ENCODE peak calls at places on chromosomes 12 and 14, in five cellular contexts. T, G, H, M and O are unnamed samples.

GRCh38 chr12:70891059-70891632 is 29.4 kb downstream of the PTPRR start:
- DNase-seq in G (no peak), T (no peak), M (no peak), H (no peak), O (no peak)

GRCh38 chr12:92927055-92927435 is 2.0 kb downstream of the EEA1 start:
- DNase-seq in M (no peak), T (no peak), H (no peak), G (no peak), O (peak; percentile 61)

GRCh38 chr14:95033851-95034622 is 123.3 kb downstream of the DICER1 start:
- DNase-seq in T (no peak), G (no peak), M (no peak), H (no peak), O (no peak)

GRCh38 chr12:67690656-67691055 is 42.1 kb downstream of the DYRK2 start:
- DNase-seq in G (no peak), T (no peak), H (no peak), M (no peak), O (no peak)

GRCh38 chr12:81683881-81684280 is 75.3 kb downstream of the PPFIA2 start:
- DNase-seq in T (no peak), G (no peak), M (no peak), H (no peak), O (peak; percentile 35)

GRCh38 chr12:91482231-91482630 is 299.6 kb upstream of the DCN start:
- DNase-seq in G (no peak), T (no peak), M (no peak), H (no peak), O (no peak)

GRCh38 chr12:65891987-65892481 is 67.8 kb downstream of the HMGA2 start:
- DNase-seq in H (peak; percentile 90), M (peak; percentile 76), G (peak; percentile 95), T (peak; percentile 64), O (peak; percentile 56)

GRCh38 chr12:52477651-52478050 is 4.0 kb upstream of the KRT6C start:
- DNase-seq in G (no peak), M (no peak), H (no peak), T (no peak), O (no peak)

GRCh38 chr14:94173885-94174621 is at the start of gene PPP4R4:
- DNase-seq in M (peak; percentile 86), H (peak; percentile 88), T (peak; percentile 40), G (peak; percentile 92), O (peak; percentile 99)

GRCh38 chr14:66485029-66485428 is 1.1 kb upstream of the CCDC196 start:
- DNase-seq in M (no peak), G (no peak), T (no peak), H (no peak), O (no peak)

GRCh38 chr12:112125250-112125999 is at the start of gene TRAFD1:
- DNase-seq in G (peak; percentile 98), M (peak; percentile 99), T (peak; percentile 96), H (peak; percentile 99), O (peak; percentile 100)

GRCh38 chr12:124075836-124076235 is 102.8 kb downstream of the ZNF664 start:
- DNase-seq in T (no peak), H (no peak), M (no peak), G (no peak), O (no peak)

GRCh38 chr12:50398931-50399330 is 1.8 kb upstream of the LARP4 start:
- DNase-seq in G (peak; percentile 47), T (no peak), H (no peak), M (no peak), O (peak; percentile 60)

GRCh38 chr14:69660344-69661193 is 49.2 kb downstream of the SUSD6 start:
- DNase-seq in M (no peak), T (no peak), G (no peak), H (no peak), O (no peak)

GRCh38 chr12:74963867-74964331 is 245.7 kb downstream of the KCNC2 start:
- DNase-seq in T (no peak), M (no peak), G (no peak), H (no peak), O (no peak)

GRCh38 chr14:93269341-93270068 is 62.4 kb downstream of the UBR7 start:
- DNase-seq in G (no peak), H (no peak), T (no peak), M (no peak), O (no peak)

GRCh38 chr12:112342587-112342986 is 39.6 kb downstream of the HECTD4 start:
- DNase-seq in H (no peak), M (no peak), G (no peak), T (no peak), O (no peak)

GRCh38 chr14:67575684-67576083 is 24.4 kb downstream of the PIGH start:
- DNase-seq in H (no peak), T (no peak), M (no peak), G (no peak), O (no peak)

GRCh38 chr12:17763365-17763764 is 326.6 kb downstream of the RERGL start:
- DNase-seq in T (no peak), H (no peak), G (no peak), M (no peak), O (no peak)

GRCh38 chr12:9651265-9651729 is 18.2 kb upstream of the CLEC2D start:
- DNase-seq in G (no peak), H (peak; percentile 26), M (no peak), T (no peak), O (no peak)

GRCh38 chr12:3680919-3681594 is 71.9 kb downstream of the CRACR2A start:
- DNase-seq in G (no peak), M (peak; percentile 40), T (no peak), H (peak; percentile 68), O (no peak)

GRCh38 chr12:32501835-32502333 is 102.5 kb downstream of the FGD4 start:
- DNase-seq in T (peak; percentile 67), G (no peak), H (no peak), M (peak; percentile 22), O (peak; percentile 95)

GRCh38 chr14:71698698-71699097 is 233.5 kb upstream of the RGS6 start:
- DNase-seq in G (no peak), H (no peak), T (no peak), M (no peak), O (no peak)

GRCh38 chr12:15152864-15153263 is 68.4 kb downstream of the RERG start:
- DNase-seq in T (no peak), H (no peak), G (no peak), M (no peak), O (no peak)

GRCh38 chr14:68510201-68510600 is 282.7 kb downstream of the ZFP36L1 start:
- DNase-seq in H (peak; percentile 72), G (peak; percentile 86), M (peak; percentile 88), T (peak; percentile 24), O (no peak)

GRCh38 chr14:100540926-100541620 is 46.1 kb downstream of the BEGAIN start:
- DNase-seq in M (no peak), G (no peak), H (peak; percentile 17), T (no peak), O (no peak)

GRCh38 chr12:118591-118990 is 52.0 kb downstream of the IQSEC3 start:
- DNase-seq in G (no peak), M (no peak), T (no peak), H (peak; percentile 6), O (no peak)

GRCh38 chr14:71247106-71247505 is 339.8 kb downstream of the PCNX1 start:
- DNase-seq in G (no peak), H (no peak), T (no peak), M (no peak), O (no peak)

GRCh38 chr14:61476737-61477410 is 155.5 kb downstream of the PRKCH start:
- DNase-seq in T (peak; percentile 25), M (peak; percentile 37), G (peak; percentile 91), H (no peak), O (no peak)

GRCh38 chr12:57893460-57894353 is 47.2 kb upstream of the CTDSP2 start:
- DNase-seq in M (peak; percentile 98), T (peak; percentile 75), G (peak; percentile 96), H (peak; percentile 94), O (peak; percentile 85)

GRCh38 chr14:92553456-92553855 is 39.9 kb downstream of the RIN3 start:
- DNase-seq in H (no peak), M (peak; percentile 36), G (peak; percentile 81), T (no peak), O (peak; percentile 63)

GRCh38 chr14:100096656-100097055 is 31.4 kb downstream of the EVL start:
- DNase-seq in T (no peak), H (no peak), M (no peak), G (no peak), O (no peak)

GRCh38 chr12:113271466-113271852 is 50.2 kb downstream of the TPCN1 start:
- DNase-seq in H (no peak), G (no peak), T (no peak), M (no peak), O (no peak)

GRCh38 chr14:92945959-92946846 is 23.3 kb downstream of the CHGA start:
- DNase-seq in T (no peak), G (no peak), H (peak; percentile 71), M (no peak), O (no peak)

GRCh38 chr12:53044052-53044581 is 5.7 kb upstream of the TNS2 start:
- DNase-seq in G (no peak), T (no peak), H (no peak), M (peak; percentile 31), O (peak; percentile 77)

GRCh38 chr14:64410084-64410774 is 22.1 kb downstream of the MTHFD1 start:
- DNase-seq in T (no peak), H (no peak), M (no peak), G (no peak), O (peak; percentile 80)

GRCh38 chr14:65229431-65230286 is 127.3 kb upstream of the MAX start:
- DNase-seq in T (no peak), M (peak; percentile 29), G (no peak), H (peak; percentile 37), O (peak; percentile 81)

GRCh38 chr12:49201595-49202295 is 12.9 kb upstream of the TUBA1A start:
- DNase-seq in H (no peak), G (peak; percentile 55), M (peak; percentile 37), T (no peak), O (peak; percentile 60)

GRCh38 chr14:22567437-22567836 is 21.6 kb downstream of the DAD1 start:
- DNase-seq in G (no peak), T (no peak), H (no peak), M (no peak), O (no peak)

GRCh38 chr12:118741196-118741595 is 240.1 kb upstream of the SRRM4 start:
- DNase-seq in M (no peak), T (no peak), G (no peak), H (no peak), O (no peak)
- H3K27ac ChIP-seq in M (no peak overlapping the region), T (no peak overlapping the region), G (no peak overlapping the region), H (no peak overlapping the region), O (peak overlapping the region; percentile 82)

DNA sequence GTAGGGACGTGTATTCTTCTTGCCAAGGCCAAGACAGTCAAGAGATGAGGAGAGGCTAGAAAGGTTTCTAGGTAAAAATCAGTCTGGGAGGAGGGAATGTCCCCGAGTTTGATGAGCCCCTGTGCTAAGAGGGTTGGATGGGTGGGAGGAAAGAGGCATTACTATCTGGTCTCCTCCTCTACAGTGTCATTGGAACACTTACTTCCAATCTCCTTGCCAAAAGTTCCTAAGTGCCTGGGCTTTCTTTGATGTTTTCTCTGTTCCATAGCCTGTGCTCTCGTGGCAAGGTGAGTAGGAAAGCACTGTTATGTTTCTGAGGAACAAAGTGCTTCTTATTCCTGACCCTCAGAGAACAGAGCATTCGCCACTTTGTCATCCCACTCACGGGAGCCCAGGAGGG is at the start of gene RNASE13:
- DNase-seq in T (no peak), H (no peak), G (no peak), M (no peak), O (no peak)
- TF ChIP-seq CTCF in T (no peak), H (no peak), G (no peak), M (no peak), O (no peak)

GRCh38 chr14:104770851-104771272 is 17.9 kb downstream of the SIVA1 start:
- DNase-seq in G (no peak), T (no peak), M (no peak), H (peak; percentile 31), O (peak; percentile 72)
- H3K36me3 ChIP-seq in G (peaks cover 49% of the 10 kb centered on the region), T (no peaks in the 10 kb centered on the region), M (no peaks in the 10 kb centered on the region), H (peaks cover 2% of the 10 kb centered on the region), O (peaks cover 45% of the 10 kb centered on the region)

GRCh38 chr12:88406905-88407304 is 173.4 kb downstream of the KITLG start:
- DNase-seq in G (no peak), T (no peak), H (no peak), M (no peak), O (no peak)
- H3K27ac ChIP-seq in G (no peak overlapping the region), T (no peak overlapping the region), H (no peak overlapping the region), M (no peak overlapping the region), O (no peak overlapping the region)